ENCODE peak calls at places on chromosomes 4 and X, in seven cellular contexts. J is suprapubic skin, Q is esophagus squamous epithelium, W is GM12878, X is heart left ventricle, G is IMR-90, F is right lobe of liver. V is an unnamed sample.

GRCh38 chr4:100098011-100098545 is 92.2 kb downstream of the DDIT4L start:
- DNase-seq in G (no peak), X (no peak), W (no peak), F (no peak), Q (no peak), J (no peak), V (no peak)

GRCh38 chr4:147651563-147651962 is 32.4 kb downstream of the PRMT9 start:
- DNase-seq in F (no peak), G (no peak), J (no peak), W (no peak), X (no peak), Q (no peak), V (no peak)

GRCh38 chr4:15003441-15003890 is 1.2 kb downstream of the CPEB2 start:
- DNase-seq in Q (no peak), F (peak), X (peak), W (no peak), J (peak), G (peak), V (peak)

GRCh38 chr4:54568184-54568583 is 89.6 kb upstream of the KIT start:
- DNase-seq in Q (no peak), W (no peak), J (no peak), F (no peak), X (no peak), G (peak), V (no peak)

GRCh38 chr4:117574085-117574484 is 460.2 kb upstream of the NDST3 start:
- DNase-seq in W (no peak), F (no peak), G (no peak), X (no peak), Q (no peak), J (no peak), V (no peak)

GRCh38 chrX:42920752-42921151 is 142.8 kb upstream of the PPP1R2C start:
- DNase-seq in X (no peak), G (no peak), J (no peak), W (no peak), Q (no peak), F (no peak), V (no peak)

GRCh38 chr4:78737020-78737419 is 39.1 kb upstream of the BMP2K start:
- DNase-seq in Q (no peak), F (no peak), J (no peak), G (no peak), W (peak), X (no peak), V (no peak)

GRCh38 chr4:138182838-138183426 is 59.2 kb downstream of the SLC7A11 start:
- DNase-seq in J (no peak), F (no peak), G (peak), W (no peak), X (no peak), Q (no peak), V (no peak)

GRCh38 chrX:153554519-153555167 is 37.2 kb downstream of the ATP2B3 start:
- DNase-seq in F (peak), X (peak), Q (no peak), G (peak), W (no peak), J (no peak), V (peak)

GRCh38 chrX:154049209-154050112 is 29.8 kb upstream of the IRAK1 start:
- DNase-seq in X (no peak), G (no peak), Q (no peak), W (no peak), F (peak), J (no peak), V (no peak)

GRCh38 chr4:157803441-157804168 is 369.2 kb downstream of the GASK1B start:
- DNase-seq in G (no peak), J (no peak), F (no peak), Q (no peak), W (no peak), X (no peak), V (no peak)

GRCh38 chrX:285076-285677 is 4.0 kb downstream of the PLCXD1 start:
- DNase-seq in W (no peak), X (no peak), Q (no peak), F (peak), J (no peak), G (no peak), V (peak)

GRCh38 chrX:153609917-153610833 is 11.2 kb upstream of the CCNQ start:
- DNase-seq in G (peak), F (peak), W (no peak), X (peak), Q (no peak), J (peak), V (peak)

GRCh38 chr4:105965183-105965800 is 70.0 kb downstream of the NPNT start:
- DNase-seq in X (no peak), F (no peak), Q (no peak), W (no peak), G (no peak), J (no peak), V (no peak)

GRCh38 chr4:17794730-17795129 is 13.3 kb upstream of the FAM184B start:
- DNase-seq in W (no peak), Q (no peak), G (no peak), J (no peak), X (no peak), F (no peak), V (no peak)

GRCh38 chrX:7191681-7192110 is 43.7 kb upstream of the PUDP start:
- DNase-seq in J (no peak), G (peak), W (no peak), X (no peak), F (no peak), Q (no peak), V (no peak)

GRCh38 chr4:49032440-49033161 is 46.5 kb downstream of the CWH43 start:
- DNase-seq in G (peak), J (no peak), W (no peak), F (no peak), Q (no peak), X (no peak), V (no peak)

GRCh38 chrX:24117288-24117687 is 32.2 kb upstream of the ZFX start:
- DNase-seq in G (peak), X (peak), F (peak), W (no peak), Q (no peak), J (no peak), V (peak)

GRCh38 chrX:134377537-134377936 is 82.4 kb upstream of the HPRT1 start:
- DNase-seq in F (no peak), G (peak), Q (no peak), W (no peak), J (no peak), X (no peak), V (peak)

GRCh38 chr4:338759-339097 is 1.1 kb downstream of the ZNF141 start:
- DNase-seq in J (peak), X (no peak), F (no peak), Q (no peak), G (no peak), W (no peak), V (no peak)

GRCh38 chrX:56233682-56234081 is 1.5 kb downstream of the KLF8 start:
- DNase-seq in F (no peak), J (peak), W (peak), G (no peak), Q (no peak), X (peak), V (peak)

GRCh38 chr4:73836373-73837269 is at the start of gene CXCL6:
- DNase-seq in F (peak), W (no peak), Q (no peak), X (no peak), G (no peak), J (peak), V (peak)

GRCh38 chr4:94934201-94934600 is 176.4 kb downstream of the BMPR1B start:
- DNase-seq in W (no peak), Q (no peak), X (no peak), J (no peak), F (no peak), G (peak), V (no peak)

GRCh38 chr4:177267911-177268310 is 41.8 kb upstream of the NEIL3 start:
- DNase-seq in Q (no peak), F (no peak), X (no peak), W (no peak), J (no peak), G (no peak), V (no peak)

GRCh38 chr4:534576-535151 is 35.7 kb downstream of the PIGG start:
- DNase-seq in Q (no peak), J (no peak), X (no peak), G (no peak), W (no peak), F (no peak), V (no peak)

GRCh38 chr4:53917719-53918118 is 146.7 kb downstream of the CHIC2 start:
- DNase-seq in F (no peak), G (peak), Q (no peak), X (no peak), W (no peak), J (no peak), V (no peak)

GRCh38 chr4:84568496-84568895 is 14.4 kb upstream of the CDS1 start:
- DNase-seq in G (no peak), F (no peak), W (no peak), X (no peak), J (no peak), Q (no peak), V (no peak)

GRCh38 chrX:103734125-103734760 is 23.5 kb downstream of the TMEM31 start:
- DNase-seq in X (no peak), W (no peak), G (peak), F (no peak), J (no peak), Q (no peak), V (no peak)

GRCh38 chrX:20441123-20441522 is 174.4 kb upstream of the RPS6KA3 start:
- DNase-seq in G (no peak), F (no peak), X (no peak), Q (no peak), W (no peak), J (no peak), V (no peak)

DNA sequence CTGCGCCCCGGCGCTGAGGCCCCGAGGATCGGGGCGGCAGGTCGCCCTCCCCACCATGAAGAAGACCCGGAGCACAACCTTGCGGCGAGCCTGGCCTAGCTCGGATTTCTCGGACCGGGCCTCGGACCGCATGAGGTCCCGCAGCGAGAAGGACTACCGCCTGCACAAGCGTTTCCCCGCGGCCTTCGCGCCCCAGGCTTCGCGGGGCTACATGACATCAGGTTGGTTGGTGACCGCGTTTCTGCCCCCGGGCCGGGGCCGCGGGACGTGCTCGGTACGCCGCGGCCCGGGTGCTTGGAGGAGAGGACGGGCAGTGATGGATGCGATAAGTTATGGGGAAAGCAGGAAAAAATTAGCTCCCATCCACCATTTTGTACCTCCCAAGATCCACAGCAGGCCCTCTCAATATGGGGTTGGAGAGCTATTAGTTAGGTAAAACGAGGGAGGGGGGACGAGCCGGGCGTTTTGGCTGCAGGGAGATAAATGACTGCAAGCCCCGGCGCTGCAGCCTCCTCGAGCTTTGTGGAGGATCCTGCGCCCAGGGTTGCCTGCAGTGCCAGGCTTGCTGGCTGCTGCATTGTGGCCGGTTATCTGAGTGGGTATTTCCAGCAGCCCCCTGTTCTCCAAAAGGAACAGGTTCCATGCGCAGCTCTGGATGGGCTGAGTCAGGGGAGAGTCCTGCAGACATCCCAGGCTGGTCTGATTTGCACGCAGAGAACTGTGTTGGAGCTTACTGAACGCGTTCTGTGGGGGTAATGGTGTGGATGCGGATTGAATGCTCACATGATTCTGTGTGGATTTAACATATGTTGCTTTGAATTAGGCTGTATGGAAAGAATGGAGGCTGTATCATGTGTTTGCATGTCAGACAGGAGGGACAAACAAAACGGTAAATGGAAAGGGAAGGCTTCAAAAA is 1.9 kb downstream of the STOX2 start:
- DNase-seq in W (no peak), X (peak), J (no peak), F (no peak), G (no peak), Q (no peak), V (peak)
- H3K4me3 ChIP-seq in W (no peak), X (peak), J (peak), F (peak), G (peak), Q (peak), V (peak)

DNA sequence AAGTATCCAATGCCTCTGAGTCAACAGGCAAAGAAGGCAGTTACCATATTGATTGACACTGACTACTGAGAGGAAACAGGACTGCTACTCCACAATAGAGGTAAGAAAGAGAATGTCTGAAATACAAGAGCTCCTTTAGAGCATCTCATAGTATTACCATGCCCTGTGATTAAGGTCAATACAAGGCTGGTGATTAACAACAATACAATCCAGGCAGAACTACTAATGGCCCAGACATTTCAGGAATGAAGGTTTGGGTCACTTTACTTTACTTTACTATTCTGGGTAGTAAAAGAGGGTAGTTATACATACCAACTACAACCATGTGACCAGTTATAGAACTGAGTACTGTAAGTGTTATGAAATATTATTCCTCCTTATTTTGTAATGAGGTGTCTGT is 44.5 kb downstream of the BRWD3 start:
- DNase-seq in Q (no peak), J (no peak), X (no peak), W (no peak), G (peak), F (no peak), V (no peak)
- TF ChIP-seq POLR2A in Q (no peak), J (no peak), X (no peak), W (no peak), G (no peak), F (no peak), V (no peak)

GRCh38 chr4:104424368-104424921 is 70.2 kb downstream of the CXXC4 start:
- DNase-seq in W (no peak), J (no peak), F (no peak), X (no peak), G (no peak), Q (no peak), V (no peak)
- H3K4me3 ChIP-seq in W (no peak), J (peak), F (peak), X (peak), G (no peak), Q (peak), V (no peak)

GRCh38 chrX:41344053-41344452 is 10.1 kb downstream of the DDX3X start:
- DNase-seq in J (no peak), Q (no peak), G (no peak), W (no peak), F (no peak), X (no peak), V (no peak)
- TF ChIP-seq POLR2A in J (no peak), Q (no peak), G (no peak), W (no peak), F (no peak), X (no peak), V (no peak)

GRCh38 chrX:130114141-130114561 is 3.9 kb upstream of the ELF4 start:
- DNase-seq in X (no peak), Q (no peak), W (no peak), G (peak), J (no peak), F (no peak), V (no peak)
- H3K4me3 ChIP-seq in X (no peak), Q (no peak), W (no peak), G (no peak), J (no peak), F (no peak), V (no peak)

GRCh38 chr4:93749351-93749761 is 79.2 kb upstream of the ATOH1 start:
- DNase-seq in F (no peak), G (no peak), W (peak), X (no peak), Q (no peak), J (no peak), V (no peak)

GRCh38 chr4:93748943-93749342 is 79.6 kb upstream of the ATOH1 start:
- DNase-seq in X (no peak), F (no peak), W (peak), G (no peak), J (no peak), Q (no peak), V (no peak)

GRCh38 chr4:93748380-93748779 is 80.2 kb upstream of the ATOH1 start:
- DNase-seq in Q (no peak), G (no peak), X (no peak), F (no peak), W (no peak), J (no peak), V (no peak)

GRCh38 chr4:93747220-93747619 is 81.3 kb upstream of the ATOH1 start:
- DNase-seq in J (no peak), Q (no peak), X (no peak), G (no peak), W (no peak), F (no peak), V (no peak)

GRCh38 chr4:93751410-93751809 is 77.1 kb upstream of the ATOH1 start:
- DNase-seq in G (no peak), Q (no peak), F (no peak), W (no peak), X (no peak), J (no peak), V (no peak)
- TF ChIP-seq POLR2A in G (no peak), Q (no peak), F (no peak), W (no peak), X (no peak), J (no peak), V (no peak)

DNA sequence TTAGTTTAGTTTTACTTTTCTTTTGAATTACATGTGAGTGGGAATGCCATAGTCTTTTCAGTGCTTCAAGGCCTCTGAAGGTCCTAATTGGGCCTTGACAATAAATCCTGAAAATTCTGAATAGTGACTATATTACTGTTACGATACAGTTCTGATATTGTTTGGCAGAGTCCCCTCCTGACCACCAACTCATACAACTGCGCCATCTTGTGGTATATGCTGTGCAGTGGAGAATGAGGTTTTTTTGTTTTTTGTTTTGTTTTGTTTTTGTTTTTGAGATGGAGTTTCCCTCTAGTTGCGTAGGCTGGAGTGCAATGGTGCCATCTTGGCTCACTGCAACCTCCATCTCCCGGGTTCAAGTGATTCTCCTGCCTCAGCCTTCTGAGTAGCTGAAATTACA is 56.6 kb upstream of the CHRDL1 start:
- DNase-seq in Q (no peak), J (no peak), F (no peak), G (peak), W (no peak), X (no peak), V (no peak)
- H3K4me3 ChIP-seq in Q (no peak), J (no peak), F (no peak), G (no peak), W (no peak), X (no peak), V (no peak)

DNA sequence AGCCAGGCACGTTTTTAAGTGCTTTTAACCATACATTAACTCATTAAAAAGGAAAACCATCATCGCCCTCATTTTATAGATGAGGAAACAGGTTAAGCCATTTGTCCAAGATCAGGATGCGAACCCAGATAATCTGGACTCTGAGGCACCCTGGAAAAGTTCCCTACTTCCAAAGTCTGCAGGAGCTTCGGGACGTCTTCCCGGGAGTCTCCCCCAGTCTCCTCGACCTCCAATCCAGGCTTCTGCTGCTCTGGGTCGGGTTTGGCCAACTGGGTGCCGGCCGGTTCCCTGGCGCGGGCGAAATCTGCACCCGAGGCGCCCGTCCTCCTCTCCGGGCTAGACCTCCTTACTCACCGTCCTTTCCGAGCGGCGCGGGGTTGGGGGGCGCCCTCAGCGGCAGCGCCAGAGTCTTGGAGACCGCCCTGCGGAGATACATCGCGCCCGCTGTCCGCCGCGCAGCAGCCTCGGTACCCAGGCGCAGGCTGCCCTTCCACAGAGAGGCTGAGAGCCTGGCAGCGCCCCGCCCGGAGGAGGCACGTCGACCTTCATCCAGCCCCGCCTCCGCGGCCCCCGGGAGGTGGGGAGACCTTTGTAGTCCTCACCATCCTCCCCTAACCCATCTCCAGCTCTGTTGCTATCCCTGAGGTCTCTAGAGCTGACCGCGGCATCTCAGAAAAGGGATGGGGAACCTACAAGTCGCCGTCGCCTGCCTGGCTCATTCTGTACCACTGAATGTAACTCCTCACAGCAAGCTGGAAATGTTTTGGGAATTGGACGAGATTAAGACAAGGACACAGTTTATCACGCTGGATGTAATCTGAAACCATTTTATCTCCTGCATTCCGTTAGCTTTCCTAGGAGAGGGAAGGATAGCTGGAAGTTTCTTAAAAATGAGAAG is at the start of gene MGARP:
- DNase-seq in G (peak), X (peak), J (no peak), Q (no peak), F (no peak), W (no peak), V (no peak)
- TF ChIP-seq POLR2A in G (no peak), X (no peak), J (no peak), Q (no peak), F (no peak), W (no peak), V (no peak)

GRCh38 chrX:3142259-3143042 is 101.2 kb downstream of the ARSF start:
- DNase-seq in X (no peak), F (no peak), W (no peak), J (no peak), G (no peak), Q (no peak), V (no peak)
- H3K4me3 ChIP-seq in X (no peak), F (no peak), W (no peak), J (no peak), G (no peak), Q (no peak), V (no peak)

V was measured in body of pancreas.